ENCODE peak calls at places on chromosomes 4 and X, in nine cellular contexts. O is caudate nucleus; C is ecto neural progenitor cell; X is stimulated activated CD8-positive, alpha-beta memory T cell treated with anti-CD3 and anti-CD28 coated beads, Interleukin-7, amount 100 ng/mL, for 1 hour; R is stromal cell of bone marrow; U is breast epithelium; N is naive thymus-derived CD8-positive, alpha-beta T cell; W is hippocampal formation; G is fibroblast of lung. I is an unnamed sample.

GRCh38 chrX:727738-728621 is 97.4 kb downstream of the SHOX start:
- DNase-seq in O (no peak), C (peak; percentile 72), X (no peak), R (no peak), U (no peak), N (no peak), W (no peak), G (no peak), I (no peak)

GRCh38 chrX:23773601-23774175 is 9.3 kb upstream of the SAT1 start:
- DNase-seq in O (no peak), C (no peak), X (no peak), R (no peak), U (no peak), N (peak; percentile 68), W (no peak), G (no peak), I (no peak)

GRCh38 chr4:102623622-102624021 is 122.5 kb downstream of the NFKB1 start:
- DNase-seq in O (no peak), C (no peak), X (no peak), R (peak; percentile 26), U (no peak), N (no peak), W (no peak), G (peak; percentile 59), I (no peak)

GRCh38 chr4:123867910-123868587 is 471.5 kb downstream of the SPRY1 start:
- DNase-seq in O (no peak), C (no peak), X (no peak), R (no peak), U (no peak), N (no peak), W (no peak), G (no peak), I (no peak)

GRCh38 chr4:657338-658030 is 16.6 kb downstream of the ATP5ME start:
- DNase-seq in O (no peak), C (no peak), X (no peak), R (no peak), U (no peak), N (peak; percentile 42), W (no peak), G (no peak), I (no peak)

GRCh38 chr4:2065106-2065930 is 6.2 kb downstream of the NAT8L start:
- DNase-seq in O (no peak), C (no peak), X (no peak), R (no peak), U (no peak), N (peak; percentile 50), W (no peak), G (no peak), I (no peak)

GRCh38 chr4:111016416-111016815 is 393.5 kb upstream of the PITX2 start:
- DNase-seq in O (no peak), C (no peak), X (no peak), R (no peak), U (no peak), N (no peak), W (no peak), G (no peak), I (no peak)

GRCh38 chrX:123731987-123732678 is 719 bp downstream of the THOC2 start:
- DNase-seq in O (no peak), C (peak; percentile 50), X (no peak), R (no peak), U (no peak), N (no peak), W (no peak), G (peak; percentile 34), I (peak; percentile 2)

GRCh38 chr4:176656108-176656507 is 136.6 kb downstream of the VEGFC start:
- DNase-seq in O (no peak), C (no peak), X (no peak), R (no peak), U (no peak), N (no peak), W (no peak), G (no peak), I (no peak)

GRCh38 chr4:56468097-56468422 is 643 bp downstream of the SRP72 start:
- DNase-seq in O (peak; percentile 32), C (peak; percentile 46), X (no peak), R (no peak), U (no peak), N (peak; percentile 65), W (no peak), G (peak; percentile 37), I (peak; percentile 53)